ENCODE peak calls at places on chromosomes 16 and 17, in nine cellular contexts. One of them, this sample, is unnamed. For H3K4me1, the result is how much of the 10 kb centered on the place peaks cover.

GRCh38 chr17:18949566-18949965 is 2.4 kb upstream of the SLC5A10 start:
- DNase-seq in GM23248: no peak
- DNase-seq in hepatocyte: no peak
- DNase-seq in SK-N-SH: no peak
- DNase-seq in PC-3: no peak
- DNase-seq in HCT116: no peak
- DNase-seq in GM23338: no peak
- DNase-seq in MM.1S: no peak
- DNase-seq in OCI-LY7: no peak
- DNase-seq in this sample: no peak

GRCh38 chr17:31674717-31675349 is 184.2 kb downstream of the COPRS start:
- DNase-seq in GM23248: peak
- DNase-seq in hepatocyte: no peak
- DNase-seq in SK-N-SH: no peak
- DNase-seq in PC-3: peak
- DNase-seq in HCT116: no peak
- DNase-seq in GM23338: no peak
- DNase-seq in MM.1S: no peak
- DNase-seq in OCI-LY7: no peak
- DNase-seq in this sample: no peak

GRCh38 chr16:22262460-22262859 is 34.7 kb upstream of the POLR3E start:
- DNase-seq in GM23248: peak
- DNase-seq in hepatocyte: no peak
- DNase-seq in SK-N-SH: no peak
- DNase-seq in PC-3: no peak
- DNase-seq in HCT116: no peak
- DNase-seq in GM23338: no peak
- DNase-seq in MM.1S: no peak
- DNase-seq in OCI-LY7: no peak
- DNase-seq in this sample: no peak

GRCh38 chr17:76241776-76242175 is 1.5 kb upstream of the RNF157 start:
- DNase-seq in GM23248: no peak
- DNase-seq in hepatocyte: no peak
- DNase-seq in SK-N-SH: no peak
- DNase-seq in PC-3: no peak
- DNase-seq in HCT116: no peak
- DNase-seq in GM23338: no peak
- DNase-seq in MM.1S: no peak
- DNase-seq in OCI-LY7: no peak
- DNase-seq in this sample: no peak

GRCh38 chr16:88744839-88745521 is 38.7 kb downstream of the CTU2 start:
- DNase-seq in GM23248: no peak
- DNase-seq in hepatocyte: no peak
- DNase-seq in SK-N-SH: no peak
- DNase-seq in PC-3: no peak
- DNase-seq in HCT116: no peak
- DNase-seq in GM23338: peak
- DNase-seq in MM.1S: no peak
- DNase-seq in OCI-LY7: no peak
- DNase-seq in this sample: peak

GRCh38 chr16:89200850-89201466 is 621 bp upstream of the SLC22A31 start:
- DNase-seq in GM23248: no peak
- DNase-seq in hepatocyte: peak
- DNase-seq in SK-N-SH: peak
- DNase-seq in PC-3: no peak
- DNase-seq in HCT116: no peak
- DNase-seq in GM23338: peak
- DNase-seq in MM.1S: no peak
- DNase-seq in OCI-LY7: no peak
- DNase-seq in this sample: peak

GRCh38 chr16:47847220-47847970 is 308.4 kb downstream of the ABCC12 start:
- DNase-seq in GM23248: no peak
- DNase-seq in hepatocyte: no peak
- DNase-seq in SK-N-SH: no peak
- DNase-seq in PC-3: peak
- DNase-seq in HCT116: no peak
- DNase-seq in GM23338: no peak
- DNase-seq in MM.1S: no peak
- DNase-seq in OCI-LY7: no peak
- DNase-seq in this sample: no peak

GRCh38 chr17:73900516-73900915 is 256.3 kb upstream of the SDK2 start:
- DNase-seq in GM23248: no peak
- DNase-seq in hepatocyte: no peak
- DNase-seq in SK-N-SH: no peak
- DNase-seq in PC-3: no peak
- DNase-seq in HCT116: no peak
- DNase-seq in GM23338: no peak
- DNase-seq in MM.1S: no peak
- DNase-seq in OCI-LY7: no peak
- DNase-seq in this sample: peak

GRCh38 chr16:85170066-85171003 is 58.1 kb upstream of the CIBAR2 start:
- DNase-seq in GM23248: peak
- DNase-seq in hepatocyte: no peak
- DNase-seq in SK-N-SH: peak
- DNase-seq in PC-3: no peak
- DNase-seq in HCT116: no peak
- DNase-seq in GM23338: no peak
- DNase-seq in MM.1S: no peak
- DNase-seq in OCI-LY7: no peak
- DNase-seq in this sample: peak

GRCh38 chr17:69828087-69828486 is 246.9 kb upstream of the KCNJ16 start:
- DNase-seq in GM23248: peak
- DNase-seq in hepatocyte: no peak
- DNase-seq in SK-N-SH: no peak
- DNase-seq in PC-3: peak
- DNase-seq in HCT116: no peak
- DNase-seq in GM23338: no peak
- DNase-seq in MM.1S: no peak
- DNase-seq in OCI-LY7: no peak
- DNase-seq in this sample: no peak

GRCh38 chr16:4021070-4021779 is 95.0 kb downstream of the ADCY9 start:
- DNase-seq in GM23248: peak
- DNase-seq in hepatocyte: peak
- DNase-seq in SK-N-SH: no peak
- DNase-seq in PC-3: peak
- DNase-seq in HCT116: no peak
- DNase-seq in GM23338: no peak
- DNase-seq in MM.1S: no peak
- DNase-seq in OCI-LY7: no peak
- DNase-seq in this sample: no peak

GRCh38 chr17:45930420-45930951 is 36.1 kb downstream of the MAPT start:
- DNase-seq in GM23248: no peak
- DNase-seq in hepatocyte: no peak
- DNase-seq in SK-N-SH: no peak
- DNase-seq in PC-3: no peak
- DNase-seq in HCT116: no peak
- DNase-seq in GM23338: no peak
- DNase-seq in MM.1S: no peak
- DNase-seq in OCI-LY7: no peak
- DNase-seq in this sample: no peak

GRCh38 chr17:8649157-8650118 is 18.9 kb upstream of the MYH10 start:
- DNase-seq in GM23248: peak
- DNase-seq in hepatocyte: peak
- DNase-seq in SK-N-SH: no peak
- DNase-seq in PC-3: no peak
- DNase-seq in HCT116: no peak
- DNase-seq in GM23338: no peak
- DNase-seq in MM.1S: no peak
- DNase-seq in OCI-LY7: no peak
- DNase-seq in this sample: no peak

GRCh38 chr17:69246726-69247375 is 18.2 kb upstream of the ABCA10 start:
- DNase-seq in GM23248: peak
- DNase-seq in hepatocyte: peak
- DNase-seq in SK-N-SH: peak
- DNase-seq in PC-3: peak
- DNase-seq in HCT116: peak
- DNase-seq in GM23338: peak
- DNase-seq in MM.1S: peak
- DNase-seq in OCI-LY7: peak
- DNase-seq in this sample: peak

GRCh38 chr17:82836823-82837357 is 2.9 kb downstream of the ZNF750 start:
- DNase-seq in GM23248: peak
- DNase-seq in hepatocyte: no peak
- DNase-seq in SK-N-SH: no peak
- DNase-seq in PC-3: no peak
- DNase-seq in HCT116: no peak
- DNase-seq in GM23338: peak
- DNase-seq in MM.1S: no peak
- DNase-seq in OCI-LY7: no peak
- DNase-seq in this sample: peak

GRCh38 chr17:32461853-32462617 is 17.7 kb downstream of the PSMD11 start:
- DNase-seq in GM23248: peak
- DNase-seq in hepatocyte: peak
- DNase-seq in SK-N-SH: peak
- DNase-seq in PC-3: peak
- DNase-seq in HCT116: peak
- DNase-seq in GM23338: peak
- DNase-seq in MM.1S: peak
- DNase-seq in OCI-LY7: peak
- DNase-seq in this sample: peak

GRCh38 chr17:27282054-27282501 is 11.8 kb upstream of the WSB1 start:
- DNase-seq in GM23248: peak
- DNase-seq in hepatocyte: no peak
- DNase-seq in SK-N-SH: no peak
- DNase-seq in PC-3: no peak
- DNase-seq in HCT116: no peak
- DNase-seq in GM23338: no peak
- DNase-seq in MM.1S: peak
- DNase-seq in OCI-LY7: peak
- DNase-seq in this sample: no peak

DNA sequence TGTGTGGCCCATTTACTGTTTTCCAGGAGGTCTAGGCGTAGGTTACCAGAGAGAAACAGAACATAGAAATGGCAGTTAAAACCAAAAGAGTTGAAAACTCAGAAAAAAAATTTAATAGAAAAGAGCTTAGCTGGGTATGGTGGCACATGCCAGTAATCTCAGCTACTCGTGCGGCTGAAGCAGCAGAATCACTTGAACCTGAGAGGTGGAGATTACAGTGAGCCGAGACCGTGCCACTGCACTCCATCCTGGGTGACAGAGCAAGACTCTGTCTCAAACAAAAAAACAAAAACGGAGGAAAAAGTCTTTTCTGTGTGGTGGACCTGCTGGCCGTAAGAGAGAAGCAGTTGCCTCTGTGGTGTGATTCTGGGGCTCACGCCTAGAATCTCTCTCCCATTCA is 35.8 kb downstream of the MRTFB start:
- DNase-seq in GM23248: no peak
- DNase-seq in hepatocyte: no peak
- DNase-seq in SK-N-SH: no peak
- DNase-seq in PC-3: no peak
- DNase-seq in HCT116: no peak
- DNase-seq in GM23338: no peak
- DNase-seq in MM.1S: no peak
- DNase-seq in OCI-LY7: no peak
- DNase-seq in this sample: no peak
- H3K4me1 ChIP-seq in GM23248: under half
- H3K4me1 ChIP-seq in hepatocyte: under half
- H3K4me1 ChIP-seq in SK-N-SH: under half
- H3K4me1 ChIP-seq in PC-3: under half
- H3K4me1 ChIP-seq in HCT116: under half
- H3K4me1 ChIP-seq in GM23338: under half
- H3K4me1 ChIP-seq in MM.1S: under half
- H3K4me1 ChIP-seq in OCI-LY7: under half
- H3K4me1 ChIP-seq in this sample: under half

GRCh38 chr16:57032346-57032745 is 43.0 kb downstream of the NLRC5 start:
- DNase-seq in GM23248: no peak
- DNase-seq in hepatocyte: no peak
- DNase-seq in SK-N-SH: no peak
- DNase-seq in PC-3: no peak
- DNase-seq in HCT116: no peak
- DNase-seq in GM23338: no peak
- DNase-seq in MM.1S: no peak
- DNase-seq in OCI-LY7: no peak
- DNase-seq in this sample: no peak
- TF ChIP-seq EZH2phosphoT487 in GM23248: no peak
- TF ChIP-seq EZH2phosphoT487 in hepatocyte: no peak
- TF ChIP-seq EZH2phosphoT487 in SK-N-SH: no peak
- TF ChIP-seq EZH2phosphoT487 in PC-3: no peak
- TF ChIP-seq EZH2phosphoT487 in HCT116: no peak
- TF ChIP-seq EZH2phosphoT487 in GM23338: no peak
- TF ChIP-seq EZH2phosphoT487 in MM.1S: no peak
- TF ChIP-seq EZH2phosphoT487 in OCI-LY7: no peak
- TF ChIP-seq EZH2phosphoT487 in this sample: no peak

DNA sequence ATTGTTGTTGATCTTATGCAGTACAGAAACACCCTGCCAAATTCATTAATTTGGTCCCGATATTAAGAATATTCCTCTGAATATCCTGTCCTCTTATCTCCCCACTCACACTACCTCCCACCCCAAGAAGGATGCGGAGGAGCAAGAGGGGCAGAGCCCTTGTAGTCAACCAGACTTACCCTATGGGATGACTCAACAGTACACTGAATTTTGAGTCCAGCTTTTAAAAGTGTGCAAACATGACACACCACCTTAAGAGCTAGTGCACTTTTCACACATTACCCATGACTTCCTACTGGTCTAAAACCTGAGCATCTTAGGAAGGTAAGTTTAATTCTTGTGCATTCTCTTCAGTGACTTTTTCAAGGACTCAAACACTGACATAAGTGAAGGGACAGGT is 9.5 kb downstream of the USP22 start:
- DNase-seq in GM23248: peak
- DNase-seq in hepatocyte: no peak
- DNase-seq in SK-N-SH: no peak
- DNase-seq in PC-3: peak
- DNase-seq in HCT116: no peak
- DNase-seq in GM23338: no peak
- DNase-seq in MM.1S: no peak
- DNase-seq in OCI-LY7: no peak
- DNase-seq in this sample: no peak
- H3K4me1 ChIP-seq in GM23248: half or more
- H3K4me1 ChIP-seq in hepatocyte: half or more
- H3K4me1 ChIP-seq in SK-N-SH: under half
- H3K4me1 ChIP-seq in PC-3: under half
- H3K4me1 ChIP-seq in HCT116: under half
- H3K4me1 ChIP-seq in GM23338: half or more
- H3K4me1 ChIP-seq in MM.1S: under half
- H3K4me1 ChIP-seq in OCI-LY7: half or more
- H3K4me1 ChIP-seq in this sample: under half

DNA sequence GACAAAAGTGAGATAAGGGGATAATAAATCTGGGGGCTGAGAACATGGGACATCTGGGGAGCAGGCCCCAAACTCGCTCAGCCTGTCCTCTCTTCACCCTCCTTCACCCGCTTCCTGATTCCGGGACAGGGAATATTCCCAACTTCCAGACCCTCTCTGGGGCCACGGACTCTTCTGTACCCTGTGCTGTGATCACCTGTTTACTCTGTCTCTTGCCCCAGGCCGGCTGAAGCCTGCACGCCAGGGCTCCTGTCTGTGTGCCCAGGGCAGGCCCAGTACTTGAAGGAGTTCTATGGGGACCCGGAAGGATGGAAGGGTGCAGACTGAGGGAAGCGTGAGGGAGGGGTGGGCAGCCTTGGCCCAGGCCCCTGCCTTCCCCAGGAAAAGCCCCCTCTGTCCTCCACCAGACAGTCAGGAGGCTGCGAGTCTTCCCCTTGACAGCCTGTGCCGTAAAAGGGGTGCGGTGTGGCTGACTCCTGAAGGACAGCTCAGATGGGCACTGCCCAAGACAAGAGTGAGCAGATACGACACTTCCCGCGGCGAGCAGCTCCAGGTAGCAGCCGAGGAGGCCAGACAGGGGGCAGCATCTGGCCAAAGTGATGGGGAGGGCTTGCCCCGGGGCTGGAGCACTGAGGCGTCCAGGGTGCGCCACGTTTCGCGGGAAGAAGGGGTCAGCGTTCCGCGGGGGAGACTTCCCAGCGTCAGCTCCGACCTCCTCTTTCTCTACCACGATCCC is 1.0 kb upstream of the CCNF start:
- DNase-seq in GM23248: peak
- DNase-seq in hepatocyte: peak
- DNase-seq in SK-N-SH: peak
- DNase-seq in PC-3: peak
- DNase-seq in HCT116: no peak
- DNase-seq in GM23338: peak
- DNase-seq in MM.1S: peak
- DNase-seq in OCI-LY7: peak
- DNase-seq in this sample: peak
- TF ChIP-seq EZH2phosphoT487 in GM23248: no peak
- TF ChIP-seq EZH2phosphoT487 in hepatocyte: no peak
- TF ChIP-seq EZH2phosphoT487 in SK-N-SH: no peak
- TF ChIP-seq EZH2phosphoT487 in PC-3: no peak
- TF ChIP-seq EZH2phosphoT487 in HCT116: no peak
- TF ChIP-seq EZH2phosphoT487 in GM23338: no peak
- TF ChIP-seq EZH2phosphoT487 in MM.1S: no peak
- TF ChIP-seq EZH2phosphoT487 in OCI-LY7: no peak
- TF ChIP-seq EZH2phosphoT487 in this sample: no peak

This sample was measured in neural progenitor cell.